ENCODE peak calls at places on chromosomes 13 and 19, in four cellular contexts. M, S, Z and W are unnamed samples.
A peak's percentile ranks its signal among the peaks of the same experiment; 100 is the strongest.

GRCh38 chr19:19552811-19553210 is 14.7 kb downstream of the CILP2 start:
- DNase-seq in M (no peak), S (peak; percentile 73), Z (peak; percentile 83), W (peak; percentile 61)

GRCh38 chr13:27359203-27359821 is 65.1 kb upstream of the GTF3A start:
- DNase-seq in M (no peak), S (peak; percentile 40), Z (peak; percentile 78), W (peak; percentile 61)

GRCh38 chr13:97879646-97880297 is 73.7 kb upstream of the IPO5 start:
- DNase-seq in M (no peak), S (no peak), Z (no peak), W (no peak)

GRCh38 chr13:109500146-109500773 is 286.1 kb downstream of the IRS2 start:
- DNase-seq in M (no peak), S (no peak), Z (peak; percentile 72), W (no peak)

GRCh38 chr19:48934837-48935236 is 1.3 kb downstream of the DHDH start:
- DNase-seq in M (no peak), S (no peak), Z (no peak), W (no peak)

GRCh38 chr13:41848435-41849255 is 112.3 kb downstream of the VWA8 start:
- DNase-seq in M (no peak), S (no peak), Z (no peak), W (no peak)

GRCh38 chr19:11200015-11200574 is 2.8 kb upstream of the KANK2 start:
- DNase-seq in M (no peak), S (no peak), Z (no peak), W (no peak)

GRCh38 chr19:19460258-19460731 is 54.8 kb downstream of the GATAD2A start:
- DNase-seq in M (no peak), S (no peak), Z (no peak), W (no peak)

GRCh38 chr19:42051166-42052115 is 18.6 kb downstream of the GRIK5 start:
- DNase-seq in M (no peak), S (no peak), Z (no peak), W (no peak)

GRCh38 chr13:44331912-44332840 is 41.4 kb upstream of the SERP2 start:
- DNase-seq in M (no peak), S (no peak), Z (peak; percentile 72), W (no peak)

GRCh38 chr19:17946965-17947784 is 14.4 kb downstream of the CCDC124 start:
- DNase-seq in M (no peak), S (no peak), Z (no peak), W (no peak)

GRCh38 chr13:28356506-28357064 is 138.3 kb downstream of the FLT1 start:
- DNase-seq in M (no peak), S (no peak), Z (no peak), W (no peak)

GRCh38 chr13:71218960-71219359 is 648.0 kb downstream of the DACH1 start:
- DNase-seq in M (no peak), S (no peak), Z (peak; percentile 5), W (peak; percentile 13)

GRCh38 chr19:1654178-1654792 is 1.9 kb upstream of the TCF3 start:
- DNase-seq in M (no peak), S (peak; percentile 28), Z (no peak), W (no peak)

GRCh38 chr13:67932991-67933390 is 702.9 kb upstream of the PCDH9 start:
- DNase-seq in M (no peak), S (no peak), Z (no peak), W (no peak)

GRCh38 chr19:4577020-4577782 is 17.7 kb upstream of the SEMA6B start:
- DNase-seq in M (no peak), S (peak; percentile 53), Z (peak; percentile 55), W (peak; percentile 57)

GRCh38 chr13:43797154-43797553 is 10.4 kb upstream of the ENOX1 start:
- DNase-seq in M (no peak), S (no peak), Z (no peak), W (no peak)

GRCh38 chr19:4305253-4305612 is 835 bp downstream of the FSD1 start:
- DNase-seq in M (no peak), S (peak; percentile 29), Z (no peak), W (no peak)

GRCh38 chr19:16654151-16654550 is 5.8 kb downstream of the SMIM7 start:
- DNase-seq in M (no peak), S (peak; percentile 73), Z (peak; percentile 58), W (no peak)

DNA sequence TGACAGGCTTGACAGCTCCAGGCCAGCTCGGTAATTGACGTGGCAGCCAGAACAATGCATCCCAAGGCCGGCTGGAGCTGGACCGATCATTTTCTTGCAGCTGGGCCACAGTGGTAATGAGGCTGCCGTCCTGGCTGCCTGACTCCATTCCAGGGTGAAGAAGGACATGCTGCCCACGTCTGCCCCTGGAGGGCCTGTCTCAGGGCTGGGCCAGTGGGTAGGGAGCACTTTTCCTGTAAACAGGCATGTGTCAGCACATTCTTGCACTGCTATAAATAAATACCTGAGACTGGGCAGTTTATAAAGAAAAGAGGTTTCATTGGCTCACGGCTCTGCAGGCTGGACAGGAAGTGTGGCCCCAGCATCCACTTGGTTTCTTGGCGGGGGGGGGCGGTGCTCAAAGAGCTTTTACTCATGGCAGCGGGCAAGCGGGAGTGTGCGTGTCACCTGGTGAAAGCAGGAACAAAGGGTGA is 38.1 kb upstream of the KCTD15 start:
- DNase-seq in M (no peak), S (no peak), Z (no peak), W (no peak)
- TF ChIP-seq JUND in M (no peak), S (no peak), Z (no peak), W (no peak)

DNA sequence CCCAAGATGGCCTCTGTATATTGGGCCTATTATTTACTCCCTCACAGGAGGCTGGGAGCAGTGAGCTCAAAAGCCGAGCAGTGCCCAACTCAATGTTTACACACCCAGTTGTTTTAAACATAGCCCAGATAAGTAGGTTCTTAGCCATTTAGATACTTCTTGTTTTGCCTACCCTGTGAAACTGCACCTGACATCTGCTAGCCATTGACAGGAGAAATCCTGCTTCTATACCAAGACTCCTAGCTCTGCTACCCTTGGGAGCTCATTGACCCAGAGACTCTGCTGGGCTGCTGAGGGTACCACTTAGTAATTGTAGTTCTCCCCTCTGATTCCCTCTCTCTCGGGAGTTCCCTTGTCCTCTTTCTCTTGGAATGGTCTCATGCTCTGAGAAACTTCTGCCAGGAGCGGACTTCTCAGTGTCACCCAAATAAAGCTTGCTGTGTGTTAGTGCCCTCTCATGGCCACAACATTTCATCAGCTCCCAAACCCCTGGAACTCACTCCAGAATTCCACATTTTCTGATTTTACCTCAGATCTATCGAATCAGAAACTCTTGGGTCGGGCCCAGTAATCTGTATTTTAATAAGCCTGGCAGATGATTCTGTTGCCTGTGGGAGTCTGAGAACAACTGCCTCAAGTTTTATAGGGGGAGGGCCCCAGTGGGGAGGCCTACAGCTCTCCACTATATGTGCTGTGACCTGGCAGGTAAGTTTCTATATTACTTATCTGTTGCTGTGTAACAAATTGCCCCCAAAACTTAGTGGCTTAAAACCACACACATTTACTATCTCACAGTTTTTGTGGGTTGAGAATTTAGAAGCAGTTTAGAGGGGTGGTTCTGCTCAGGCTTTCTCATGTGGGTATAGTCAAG is 221.1 kb downstream of the TDRD3 start:
- DNase-seq in M (no peak), S (no peak), Z (no peak), W (peak; percentile 0)
- TF ChIP-seq JUND in M (no peak), S (no peak), Z (no peak), W (no peak)

GRCh38 chr13:74026753-74027152 is 107.5 kb downstream of the KLF12 start:
- DNase-seq in M (peak; percentile 71), S (no peak), Z (no peak), W (no peak)
- TF ChIP-seq JUND in M (no peak), S (no peak), Z (no peak), W (no peak)

DNA sequence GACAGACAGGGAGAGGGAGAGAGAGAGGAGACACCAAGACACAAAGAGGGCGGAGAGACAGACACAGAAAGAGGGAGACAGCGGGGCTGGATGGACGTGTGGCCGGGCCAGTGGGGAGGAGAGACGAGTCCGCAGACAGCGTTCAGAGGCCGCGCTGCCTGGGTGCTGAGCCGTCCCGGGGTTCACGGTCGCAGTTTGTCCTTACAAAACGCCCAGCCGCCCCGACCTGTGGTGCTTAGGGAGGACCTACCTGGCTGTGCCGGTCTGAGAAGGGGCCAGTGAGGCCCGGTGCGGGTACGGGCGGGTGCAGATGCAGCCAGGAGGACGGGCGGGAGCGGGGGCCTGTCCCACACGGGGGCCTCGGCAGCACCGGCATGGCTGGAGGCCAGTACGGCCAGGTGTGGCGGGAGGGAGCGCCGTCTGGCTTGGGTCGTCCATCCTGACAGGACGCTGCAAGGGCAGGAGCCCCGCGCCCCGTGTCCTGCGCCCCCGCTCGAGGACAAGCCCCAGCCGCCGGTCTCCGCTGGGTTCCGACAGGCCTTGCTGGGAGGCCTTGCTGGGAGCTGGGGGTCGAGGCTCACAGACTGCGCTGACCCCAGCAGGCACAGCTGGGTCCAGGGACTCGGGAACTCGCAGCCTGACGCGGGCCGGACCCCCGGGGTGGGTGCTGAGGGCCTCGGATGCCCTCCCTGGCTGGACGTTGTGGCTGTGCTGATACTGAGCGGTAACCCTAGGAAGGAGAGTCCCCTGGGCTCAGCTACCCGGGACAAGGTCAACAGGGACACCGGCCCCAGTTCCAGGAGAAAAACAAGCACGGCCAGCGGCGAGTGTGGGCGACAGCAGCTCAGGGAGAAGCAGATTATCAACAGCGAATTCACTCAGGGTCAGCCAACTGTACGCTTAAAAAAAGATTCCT is 5.3 kb upstream of the PROZ start:
- DNase-seq in M (no peak), S (peak; percentile 32), Z (peak; percentile 65), W (no peak)
- TF ChIP-seq JUND in M (no peak), S (no peak), Z (no peak), W (no peak)